ENCODE peak calls at places on chromosomes 12 and 14, in nine cellular contexts. X is T follicular helper cell; J is NCI-H524; V is cardiac muscle cell; D is RPMI7951; W is AG09309; G is activated CD4-positive, alpha-beta T cell treated with anti-CD3 and anti-CD28 coated beads, Interleukin-2, amount 50 U/mL, for 4 hours; L is mesendoderm; F is HFF-Myc. H is an unnamed sample.

GRCh38 chr12:122203301-122203967 is at the start of gene B3GNT4:
- DNase-seq in J (peak; percentile 20), X (peak; percentile 61), W (no peak), D (peak; percentile 59), F (no peak), V (peak; percentile 58), L (peak; percentile 74), G (peak; percentile 74), H (no peak)

GRCh38 chr14:50012644-50013043 is 103.7 kb downstream of the VCPKMT start:
- DNase-seq in F (no peak), J (no peak), D (peak; percentile 42), G (no peak), W (no peak), X (no peak), V (no peak), L (no peak), H (no peak)

GRCh38 chr12:6432991-6433390 is 11.8 kb upstream of the CD27 start:
- DNase-seq in F (no peak), D (no peak), W (no peak), V (no peak), L (no peak), J (no peak), X (no peak), G (no peak), H (no peak)

GRCh38 chr14:27366596-27366995 is 768.8 kb upstream of the NOVA1 start:
- DNase-seq in F (no peak), W (no peak), D (no peak), X (no peak), V (no peak), J (no peak), L (no peak), G (no peak), H (no peak)

GRCh38 chr14:24310666-24311604 is at the start of gene LTB4R:
- DNase-seq in J (no peak), X (peak; percentile 43), W (no peak), V (peak; percentile 88), D (no peak), L (no peak), F (no peak), G (peak; percentile 49), H (no peak)

GRCh38 chr12:53532026-53532425 is 24.7 kb upstream of the NPFF start:
- DNase-seq in L (no peak), W (no peak), F (no peak), D (no peak), V (no peak), G (no peak), X (no peak), J (peak; percentile 90), H (no peak)

GRCh38 chr12:77213316-77213715 is 147.9 kb upstream of the E2F7 start:
- DNase-seq in L (no peak), X (no peak), G (no peak), V (peak; percentile 54), D (peak; percentile 4), F (no peak), W (no peak), J (no peak), H (peak; percentile 68)

GRCh38 chr12:112854344-112854743 is 52.4 kb upstream of the OAS1 start:
- DNase-seq in W (no peak), L (no peak), V (no peak), F (no peak), D (no peak), J (no peak), G (no peak), X (no peak), H (no peak)

H was measured in foreskin melanocyte.